ENCODE peak calls at places on chromosomes 6 and 20, in five cellular contexts. I, C, J, W and U are unnamed samples.

GRCh38 chr20:56676679-56677078 is 47.6 kb downstream of the TFAP2C start:
- DNase-seq in C (no peak), J (no peak), I (no peak), W (no peak), U (no peak)

GRCh38 chr6:23696946-23697345 is 429.1 kb upstream of the NRSN1 start:
- DNase-seq in I (no peak), C (no peak), J (no peak), W (no peak), U (no peak)

GRCh38 chr20:58650181-58650775 is 805 bp upstream of the STX16 start:
- DNase-seq in W (peak), J (no peak), C (peak), I (no peak), U (no peak)

GRCh38 chr6:108895591-108895990 is 47.4 kb downstream of the ARMC2 start:
- DNase-seq in J (no peak), W (no peak), C (peak), I (no peak), U (no peak)

GRCh38 chr20:62133051-62133845 is 9.9 kb downstream of the PSMA7 start:
- DNase-seq in I (no peak), C (peak), W (peak), J (no peak), U (no peak)

GRCh38 chr6:89784838-89785237 is 34.8 kb downstream of the MDN1 start:
- DNase-seq in J (no peak), C (no peak), W (no peak), I (no peak), U (no peak)

GRCh38 chr6:109595998-109596397 is 95.0 kb downstream of the AK9 start:
- DNase-seq in J (peak), C (peak), W (no peak), I (no peak), U (peak)

GRCh38 chr6:14458669-14459266 is 341.2 kb downstream of the CD83 start:
- DNase-seq in J (peak), C (peak), I (no peak), W (no peak), U (no peak)

GRCh38 chr6:16338577-16339262 is 100.3 kb downstream of the GMPR start:
- DNase-seq in W (peak), C (peak), J (peak), I (peak), U (no peak)

GRCh38 chr6:17305219-17306001 is 24.2 kb downstream of the RBM24 start:
- DNase-seq in J (no peak), I (no peak), C (peak), W (no peak), U (no peak)

GRCh38 chr20:57996936-57997629 is 231.4 kb downstream of the ANKRD60 start:
- DNase-seq in I (no peak), W (no peak), J (peak), C (peak), U (no peak)

GRCh38 chr20:16069416-16070010 is 503.7 kb downstream of the KIF16B start:
- DNase-seq in W (no peak), J (no peak), I (no peak), C (no peak), U (no peak)

GRCh38 chr6:31574106-31575061 is 981 bp upstream of the TNF start:
- DNase-seq in J (no peak), C (no peak), I (no peak), W (no peak), U (no peak)

GRCh38 chr20:47849596-47849995 is 64.3 kb upstream of the SULF2 start:
- DNase-seq in I (no peak), J (no peak), C (no peak), W (no peak), U (no peak)

GRCh38 chr20:48056218-48056617 is 270.9 kb upstream of the SULF2 start:
- DNase-seq in W (no peak), I (no peak), J (no peak), C (no peak), U (no peak)

GRCh38 chr20:63153254-63154221 is 62.4 kb downstream of the YTHDF1 start:
- DNase-seq in I (no peak), C (no peak), W (peak), J (no peak), U (no peak)

GRCh38 chr6:32416031-32416430 is 9.1 kb upstream of the BTNL2 start:
- DNase-seq in W (no peak), C (peak), I (no peak), J (no peak), U (no peak)

DNA sequence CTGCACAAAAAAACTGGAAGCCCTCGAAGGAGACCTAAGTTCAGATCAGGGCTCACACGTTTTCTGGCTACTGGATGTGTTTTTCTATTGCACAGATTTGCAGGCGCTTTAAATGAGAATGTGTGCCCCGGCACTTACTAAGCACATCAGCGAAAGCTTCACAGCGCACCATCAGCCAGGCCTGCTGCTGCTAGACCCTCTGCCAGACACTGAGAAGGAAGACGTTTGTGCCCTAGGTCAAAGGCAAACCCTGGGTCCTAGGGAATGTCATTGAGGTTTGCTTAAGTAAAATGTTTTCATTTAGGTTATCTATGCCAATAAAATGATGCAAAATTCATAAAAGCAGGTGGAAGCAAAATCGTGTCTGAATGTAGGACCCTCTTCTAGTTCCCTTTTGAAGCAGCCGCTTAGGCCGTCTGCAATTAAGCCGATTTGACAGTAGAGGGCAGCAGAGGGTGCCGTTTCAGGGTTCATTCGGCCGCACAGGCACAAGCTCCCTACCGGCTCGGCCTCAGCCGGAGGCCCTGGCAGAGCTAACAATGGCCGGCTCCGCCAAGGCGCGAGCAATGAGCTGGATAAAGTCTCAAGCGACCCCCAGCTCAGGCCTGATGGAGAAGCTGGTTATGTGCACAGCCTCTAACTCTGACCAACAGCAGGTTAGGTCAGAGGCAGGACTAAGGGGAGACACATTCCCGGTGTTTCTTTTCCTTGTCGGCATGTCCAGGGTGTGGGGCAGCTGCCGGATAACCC is 107.2 kb upstream of the FOXA2 start:
- DNase-seq in W (peak), I (peak), J (peak), C (peak), U (no peak)
- H3K27ac ChIP-seq in W (peak), I (no peak), J (no peak), C (no peak), U (no peak)

GRCh38 chr20:46222521-46223007 is 85.7 kb downstream of the CDH22 start:
- DNase-seq in I (peak), C (peak), J (no peak), W (peak), U (no peak)
- H3K27ac ChIP-seq in I (peak), C (peak), J (no peak), W (peak), U (no peak)

GRCh38 chr20:32189691-32190607 is 17.6 kb downstream of the PLAGL2 start:
- DNase-seq in J (no peak), C (peak), I (peak), W (peak), U (no peak)
- H3K27ac ChIP-seq in J (peak), C (peak), I (peak), W (peak), U (no peak)

GRCh38 chr20:3093861-3094361 is 9.4 kb upstream of the AVP start:
- DNase-seq in I (no peak), W (no peak), J (no peak), C (no peak), U (no peak)
- H3K27ac ChIP-seq in I (no peak), W (no peak), J (no peak), C (no peak), U (no peak)

DNA sequence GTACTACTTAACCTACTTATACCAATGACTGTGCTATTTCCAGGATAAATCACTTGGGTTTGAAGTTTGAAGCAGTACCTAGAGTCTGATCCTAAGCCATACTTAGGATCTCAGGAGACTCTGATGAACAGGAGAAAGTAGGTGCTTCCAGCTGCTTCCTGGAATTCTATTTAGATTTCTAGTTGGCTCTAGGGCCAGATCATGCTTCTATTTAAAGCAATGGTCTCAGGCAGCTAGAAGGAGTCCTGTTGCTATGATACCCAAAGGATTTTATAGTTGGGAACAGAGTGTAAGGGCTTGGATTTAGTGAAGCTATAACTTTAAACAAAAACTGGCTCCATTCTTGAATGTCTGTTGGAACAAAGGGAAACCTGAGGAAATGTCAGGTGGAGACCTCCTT is 52.4 kb upstream of the TINAG start:
- DNase-seq in I (no peak), C (no peak), J (no peak), W (no peak), U (no peak)
- H3K27ac ChIP-seq in I (peak), C (peak), J (no peak), W (peak), U (no peak)

GRCh38 chr6:105993341-105993740 is 92.8 kb upstream of the PRDM1 start:
- DNase-seq in C (no peak), I (no peak), J (no peak), W (no peak), U (no peak)
- H3K27ac ChIP-seq in C (no peak), I (no peak), J (no peak), W (peak), U (no peak)

GRCh38 chr6:48110436-48111142 is 408 bp downstream of the PTCHD4 start:
- DNase-seq in C (no peak), W (no peak), J (no peak), I (no peak), U (no peak)

GRCh38 chr6:48113130-48113529 is 2.1 kb upstream of the PTCHD4 start:
- DNase-seq in C (no peak), J (no peak), W (no peak), I (no peak), U (no peak)

GRCh38 chr6:48111575-48111974 is 578 bp upstream of the PTCHD4 start:
- DNase-seq in J (no peak), C (no peak), W (no peak), I (no peak), U (no peak)

GRCh38 chr6:48111143-48111506 is at the start of gene PTCHD4:
- DNase-seq in J (peak), C (peak), I (no peak), W (no peak), U (no peak)

GRCh38 chr6:48109902-48110301 is 1.1 kb downstream of the PTCHD4 start:
- DNase-seq in C (no peak), I (no peak), W (no peak), J (no peak), U (no peak)
- H3K27ac ChIP-seq in C (no peak), I (no peak), W (peak), J (no peak), U (no peak)

GRCh38 chr20:37330316-37330715 is 15.6 kb upstream of the SRC start:
- DNase-seq in J (no peak), C (no peak), I (no peak), W (no peak), U (no peak)

GRCh38 chr20:37327748-37328147 is 18.2 kb upstream of the SRC start:
- DNase-seq in J (no peak), W (no peak), C (peak), I (no peak), U (no peak)

GRCh38 chr20:37328149-37328945 is 17.6 kb upstream of the SRC start:
- DNase-seq in W (no peak), I (no peak), C (no peak), J (no peak), U (no peak)

GRCh38 chr20:37331060-37331857 is 14.7 kb upstream of the SRC start:
- DNase-seq in J (no peak), W (no peak), I (no peak), C (no peak), U (no peak)

GRCh38 chr20:37329481-37330165 is 16.3 kb upstream of the SRC start:
- DNase-seq in C (no peak), J (no peak), I (no peak), W (no peak), U (no peak)
- H3K27ac ChIP-seq in C (no peak), J (no peak), I (no peak), W (no peak), U (no peak)

GRCh38 chr6:3607171-3607570 is 144.3 kb downstream of the PXDC1 start:
- DNase-seq in I (no peak), J (no peak), C (no peak), W (no peak), U (no peak)

GRCh38 chr6:3603443-3604130 is 146.7 kb upstream of the SLC22A23 start:
- DNase-seq in C (peak), I (no peak), W (no peak), J (no peak), U (no peak)

GRCh38 chr6:3596736-3597135 is 139.9 kb upstream of the SLC22A23 start:
- DNase-seq in C (no peak), W (no peak), I (no peak), J (no peak), U (no peak)

DNA sequence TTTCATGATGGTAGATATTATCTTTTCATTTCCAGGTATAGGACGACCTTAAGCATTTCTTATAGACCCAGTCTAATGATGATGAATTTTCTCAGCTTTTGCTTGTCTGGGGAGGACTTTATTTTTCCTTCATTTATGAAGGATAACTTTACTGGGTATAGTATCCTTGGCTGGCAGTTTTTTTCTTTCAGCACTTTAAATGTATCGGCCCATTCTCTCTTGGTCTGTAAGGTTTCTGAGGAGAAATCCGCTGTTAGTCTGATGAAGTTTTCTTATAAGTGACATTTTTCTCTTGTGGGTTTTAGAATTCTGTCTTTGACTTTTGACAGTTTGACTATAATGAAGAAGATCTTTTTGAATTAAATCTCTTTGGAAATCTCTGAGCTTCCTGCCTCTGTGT is 144.7 kb upstream of the SLC22A23 start:
- DNase-seq in I (no peak), J (no peak), C (no peak), W (no peak), U (no peak)
- H3K27ac ChIP-seq in I (no peak), J (no peak), C (no peak), W (no peak), U (no peak)

GRCh38 chr6:56518995-56519767 is 123.5 kb downstream of the DST start:
- DNase-seq in C (no peak), J (no peak), W (no peak), I (no peak), U (no peak)

GRCh38 chr6:56520218-56520617 is 122.5 kb downstream of the DST start:
- DNase-seq in J (no peak), C (no peak), W (no peak), I (no peak), U (no peak)

GRCh38 chr6:56522871-56523270 is 119.8 kb downstream of the DST start:
- DNase-seq in W (no peak), C (no peak), I (no peak), J (no peak), U (no peak)

GRCh38 chr6:56521988-56522387 is 120.7 kb downstream of the DST start:
- DNase-seq in J (no peak), W (no peak), C (no peak), I (no peak), U (no peak)

DNA sequence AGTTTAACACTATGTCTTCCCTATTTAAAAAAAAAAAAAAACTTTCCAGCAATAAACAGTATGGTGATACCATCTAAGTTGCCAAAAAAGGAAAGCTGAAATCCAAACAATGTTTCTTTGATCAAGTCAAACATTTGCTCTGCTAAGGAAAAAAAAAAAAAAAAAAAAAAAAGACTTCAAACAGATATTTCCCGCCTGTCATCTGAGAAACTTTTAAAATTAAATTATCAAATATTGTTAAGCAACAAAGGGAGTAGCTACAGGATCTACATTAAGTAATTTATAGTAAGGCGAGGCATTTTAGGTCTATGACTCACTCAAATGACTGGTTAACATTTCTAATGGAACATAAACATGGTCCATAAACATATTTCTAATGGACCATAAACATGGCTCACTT is 121.2 kb downstream of the DST start:
- DNase-seq in J (peak), W (no peak), C (no peak), I (no peak), U (no peak)
- H3K27ac ChIP-seq in J (no peak), W (peak), C (no peak), I (no peak), U (no peak)